ENCODE peak calls at places on chromosomes 5 and 9, in seven cellular contexts. Q is left ventricle myocardium inferior, D is ascending aorta, L is breast epithelium, P is lung, Z is stomach, W is suprapubic skin. C is an unnamed sample. For H3K36me3, the result is how much of the 10 kb centered on the place peaks cover.

GRCh38 chr5:143401846-143402463 is 1.5 kb downstream of the NR3C1 start:
- DNase-seq in D (no peak), L (no peak), Q (no peak), P (no peak), W (no peak), Z (no peak), C (peak)

GRCh38 chr9:37324261-37324683 is 98.2 kb upstream of the GRHPR start:
- DNase-seq in P (no peak), Z (no peak), L (no peak), Q (no peak), D (no peak), W (no peak), C (no peak)

GRCh38 chr5:110951373-110951791 is 120.1 kb upstream of the TSLP start:
- DNase-seq in Z (no peak), P (no peak), W (no peak), L (no peak), D (no peak), Q (no peak), C (peak)

GRCh38 chr5:67153292-67153691 is 43.3 kb downstream of the CD180 start:
- DNase-seq in L (no peak), Q (no peak), D (no peak), P (no peak), Z (no peak), W (no peak), C (no peak)

GRCh38 chr5:169168288-169168687 is 132.7 kb downstream of the SLIT3 start:
- DNase-seq in P (no peak), Z (no peak), W (no peak), Q (no peak), D (no peak), L (no peak), C (no peak)

GRCh38 chr9:20286154-20286553 is 336.1 kb downstream of the MLLT3 start:
- DNase-seq in D (no peak), W (no peak), Z (no peak), L (no peak), P (no peak), Q (no peak), C (no peak)

GRCh38 chr5:93587919-93588585 is 5.0 kb downstream of the NR2F1 start:
- DNase-seq in Z (no peak), D (no peak), L (no peak), P (no peak), Q (no peak), W (no peak), C (no peak)

GRCh38 chr9:86700601-86701000 is 246.7 kb downstream of the GAS1 start:
- DNase-seq in L (peak), D (peak), Q (peak), Z (peak), P (no peak), W (peak), C (peak)

GRCh38 chr5:139382371-139382770 is 726 bp downstream of the SLC23A1 start:
- DNase-seq in W (peak), Q (no peak), Z (no peak), L (no peak), P (no peak), D (no peak), C (no peak)

GRCh38 chr5:141560141-141560540 is 58.7 kb downstream of the DIAPH1 start:
- DNase-seq in W (no peak), D (no peak), P (no peak), L (no peak), Z (no peak), Q (no peak), C (peak)

GRCh38 chr5:27130587-27130986 is 92.2 kb upstream of the CDH9 start:
- DNase-seq in D (no peak), Q (no peak), Z (no peak), L (no peak), P (no peak), W (no peak), C (no peak)

GRCh38 chr5:32559411-32559810 is 25.9 kb upstream of the SUB1 start:
- DNase-seq in W (no peak), Q (no peak), Z (no peak), D (no peak), P (no peak), L (no peak), C (no peak)

GRCh38 chr5:1111727-1112289 is at the start of gene SLC12A7:
- DNase-seq in D (no peak), Q (peak), W (no peak), Z (peak), L (peak), P (peak), C (no peak)

GRCh38 chr9:33161011-33161588 is 6.0 kb downstream of the B4GALT1 start:
- DNase-seq in L (peak), P (peak), W (peak), Q (peak), Z (peak), D (peak), C (peak)

GRCh38 chr5:67997148-67997547 is 218.4 kb upstream of the PIK3R1 start:
- DNase-seq in Z (no peak), P (no peak), Q (no peak), L (no peak), D (no peak), W (no peak), C (no peak)

GRCh38 chr5:135429326-135429725 is 17.8 kb downstream of the DCANP1 start:
- DNase-seq in D (no peak), Z (no peak), P (no peak), L (no peak), W (no peak), Q (peak), C (no peak)

GRCh38 chr5:123422433-123423277 is 548 bp downstream of the CEP120 start:
- DNase-seq in Z (peak), L (no peak), Q (no peak), W (no peak), D (no peak), P (no peak), C (peak)

GRCh38 chr9:114853071-114853865 is 47.4 kb upstream of the TNFSF15 start:
- DNase-seq in D (no peak), W (no peak), L (no peak), Z (no peak), Q (no peak), P (no peak), C (no peak)

GRCh38 chr5:43017438-43017820 is 22.7 kb downstream of the ANXA2R start:
- DNase-seq in D (no peak), W (no peak), L (no peak), Q (no peak), Z (no peak), P (no peak), C (no peak)

GRCh38 chr9:81719972-81720371 is 30.6 kb upstream of the TLE1 start:
- DNase-seq in L (no peak), P (no peak), Z (no peak), Q (no peak), W (no peak), D (no peak), C (no peak)

GRCh38 chr5:151694035-151694485 is 7.3 kb upstream of the SPARC start:
- DNase-seq in Q (no peak), W (no peak), L (no peak), P (no peak), Z (no peak), D (peak), C (no peak)

GRCh38 chr9:9730174-9730573 is 882.6 kb downstream of the PTPRD start:
- DNase-seq in W (no peak), L (no peak), D (no peak), Z (no peak), P (no peak), Q (no peak), C (no peak)

GRCh38 chr5:112586596-112587062 is 151.1 kb upstream of the APC start:
- DNase-seq in D (no peak), P (no peak), L (no peak), Z (no peak), W (no peak), Q (no peak), C (no peak)

GRCh38 chr5:139473565-139473964 is 2.8 kb downstream of the SMIM33 start:
- DNase-seq in W (no peak), P (no peak), D (no peak), Q (no peak), Z (no peak), L (no peak), C (peak)

GRCh38 chr5:1727571-1727970 is 72.1 kb downstream of the MRPL36 start:
- DNase-seq in Z (peak), P (no peak), W (peak), L (no peak), D (no peak), Q (no peak), C (no peak)

GRCh38 chr5:136901-137300 is 44.9 kb downstream of the PLEKHG4B start:
- DNase-seq in Q (no peak), L (no peak), D (no peak), P (no peak), W (no peak), Z (no peak), C (peak)

GRCh38 chr5:154868702-154869101 is 10.3 kb downstream of the CNOT8 start:
- DNase-seq in L (no peak), P (no peak), W (no peak), Z (no peak), Q (no peak), D (no peak), C (no peak)

DNA sequence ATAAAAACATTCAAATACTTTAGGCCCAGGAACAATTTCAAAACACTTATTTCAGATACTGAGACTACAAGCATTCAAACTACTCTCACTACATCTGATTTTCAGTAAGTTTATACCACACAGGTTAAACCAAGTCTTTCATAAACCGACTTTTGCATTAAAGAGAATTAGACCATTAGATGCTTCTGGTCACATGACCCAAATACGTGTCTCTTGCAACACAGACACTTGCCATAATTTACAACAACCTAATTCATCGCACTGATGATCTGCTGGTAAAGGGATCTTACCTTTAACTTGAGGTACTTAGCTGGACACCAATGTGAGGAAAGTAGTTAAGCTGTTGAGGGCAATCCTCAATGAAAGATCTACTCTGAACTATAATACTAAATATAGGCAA is 3.2 kb downstream of the HNRNPH1 start:
- DNase-seq in P (no peak), Z (no peak), D (no peak), W (no peak), Q (no peak), L (no peak), C (no peak)
- H3K4me3 ChIP-seq in P (no peak), Z (peak), D (peak), W (peak), Q (peak), L (peak), C (peak)

GRCh38 chr5:74624009-74624408 is 16.5 kb downstream of the ENC1 start:
- DNase-seq in W (no peak), L (no peak), Z (no peak), D (no peak), P (no peak), Q (no peak), C (no peak)

GRCh38 chr5:74626386-74627222 is 13.9 kb downstream of the ENC1 start:
- DNase-seq in Q (no peak), D (no peak), Z (no peak), W (no peak), P (no peak), L (no peak), C (no peak)

GRCh38 chr5:74624501-74624900 is 16.0 kb downstream of the ENC1 start:
- DNase-seq in Z (no peak), P (peak), W (no peak), Q (no peak), D (no peak), L (no peak), C (peak)

GRCh38 chr5:74624931-74625505 is 15.5 kb downstream of the ENC1 start:
- DNase-seq in Q (no peak), D (no peak), W (no peak), P (no peak), Z (no peak), L (no peak), C (peak)

DNA sequence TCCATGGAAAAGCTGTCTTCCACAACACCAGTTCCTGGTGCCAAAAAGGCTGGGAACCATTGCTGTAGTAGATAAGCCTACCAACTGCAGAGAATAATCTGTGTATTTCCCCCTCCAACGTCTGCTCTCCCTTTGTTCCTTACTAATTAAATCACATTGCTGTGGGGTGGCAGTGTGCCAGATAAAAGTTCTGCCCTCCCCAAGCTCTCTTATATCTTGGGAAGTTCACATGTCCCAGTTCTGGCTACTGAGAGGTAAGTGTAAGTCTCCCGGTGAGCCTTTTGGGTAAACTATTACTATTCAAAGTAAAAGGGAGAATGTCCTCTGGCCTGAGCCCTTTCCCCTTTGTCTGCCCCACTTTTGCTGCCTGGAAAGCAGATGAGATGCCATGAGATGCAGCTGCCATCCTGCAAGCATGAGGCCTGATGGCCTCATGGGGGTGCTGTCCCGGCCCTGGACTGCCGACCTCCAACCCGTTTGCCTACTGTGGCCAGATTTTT is 14.7 kb downstream of the ENC1 start:
- DNase-seq in L (no peak), D (no peak), P (no peak), Q (no peak), W (no peak), Z (peak), C (no peak)
- TF ChIP-seq CTCF in L (no peak), D (no peak), P (no peak), Q (no peak), W (no peak), Z (no peak), C (no peak)

GRCh38 chr5:56749842-56750241 is 65.5 kb upstream of the MAP3K1 start:
- DNase-seq in W (no peak), L (no peak), D (no peak), P (no peak), Q (no peak), Z (no peak), C (no peak)
- H3K36me3 ChIP-seq in W (under half), L (under half), D (under half), P (under half), Q (under half), Z (under half), C (under half)

GRCh38 chr9:36165766-36166149 is 3.4 kb upstream of the CCIN start:
- DNase-seq in L (no peak), Q (no peak), P (no peak), D (no peak), Z (no peak), W (no peak), C (no peak)

GRCh38 chr9:36163840-36164175 is 5.4 kb upstream of the CCIN start:
- DNase-seq in L (no peak), Q (no peak), W (no peak), P (no peak), D (no peak), Z (no peak), C (peak)

GRCh38 chr9:36164361-36164760 is 4.8 kb upstream of the CCIN start:
- DNase-seq in W (no peak), P (no peak), L (no peak), Q (no peak), Z (no peak), D (no peak), C (no peak)

GRCh38 chr9:36164989-36165388 is 4.2 kb upstream of the CCIN start:
- DNase-seq in Z (no peak), W (no peak), D (no peak), Q (no peak), P (no peak), L (no peak), C (no peak)

GRCh38 chr9:36166150-36166927 is 2.8 kb upstream of the CCIN start:
- DNase-seq in Z (peak), Q (peak), D (peak), W (peak), L (peak), P (peak), C (peak)
- H3K4me3 ChIP-seq in Z (peak), Q (peak), D (peak), W (peak), L (peak), P (peak), C (peak)

DNA sequence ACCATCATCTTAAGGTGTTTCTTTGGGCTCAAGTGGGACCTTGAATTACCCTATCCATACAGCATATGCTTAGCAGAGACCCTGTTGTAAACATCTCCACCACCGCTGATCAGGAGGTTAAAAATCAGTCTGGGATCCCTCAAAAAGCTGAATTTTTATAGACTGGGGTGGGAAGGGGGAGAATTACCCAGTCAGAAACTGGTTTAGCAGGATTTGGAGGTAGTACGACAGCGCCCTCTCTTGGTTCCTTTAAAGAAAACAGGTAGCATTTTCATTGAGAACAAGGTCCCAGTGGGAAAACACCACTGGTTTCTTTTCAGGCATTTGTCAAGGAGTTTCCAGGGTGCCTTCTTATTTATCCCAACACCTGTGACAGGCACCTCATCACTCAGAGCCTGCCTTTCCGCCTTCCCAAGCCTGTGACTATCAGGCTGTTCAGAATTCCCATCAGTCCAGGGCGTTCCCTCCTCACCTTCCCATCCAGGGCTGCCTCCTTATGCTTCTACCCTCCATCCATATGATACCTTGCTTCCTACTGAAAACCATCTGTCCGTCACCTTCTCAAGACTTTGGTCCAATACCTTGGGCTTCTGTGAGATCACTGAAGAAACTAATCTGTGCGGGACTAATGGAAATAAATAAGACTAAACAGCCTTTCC is 203.8 kb upstream of the RAI14 start:
- DNase-seq in L (no peak), P (no peak), Z (no peak), Q (no peak), D (no peak), W (no peak), C (peak)
- TF ChIP-seq CTCF in L (peak), P (no peak), Z (no peak), Q (no peak), D (no peak), W (peak), C (peak)

DNA sequence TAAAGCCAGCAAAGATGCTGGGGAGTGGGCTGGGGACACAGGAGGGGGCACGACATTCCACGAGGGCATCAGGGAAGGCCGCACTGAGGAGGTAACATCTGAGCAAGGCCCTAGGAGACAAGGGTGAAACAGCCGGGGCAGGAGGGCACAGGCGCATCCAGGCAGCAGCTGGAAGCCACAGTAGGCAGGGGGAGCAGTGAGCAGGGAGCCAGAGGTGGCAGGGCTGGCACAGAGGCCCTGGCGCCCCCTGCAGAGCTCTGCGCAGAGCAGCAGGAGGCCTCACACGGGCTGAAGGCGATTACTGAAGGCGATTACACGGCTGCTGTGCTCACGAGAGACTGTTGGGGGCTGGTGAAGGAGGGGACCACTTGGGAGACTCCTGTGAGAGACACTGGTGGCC is 15.4 kb downstream of the LMAN2 start:
- DNase-seq in D (no peak), Z (no peak), L (no peak), W (no peak), P (no peak), Q (no peak), C (no peak)
- H3K36me3 ChIP-seq in D (half or more), Z (half or more), L (under half), W (half or more), P (half or more), Q (half or more), C (under half)

GRCh38 chr9:130825809-130826208 is 9.2 kb upstream of the ABL1 start:
- DNase-seq in P (no peak), Z (no peak), L (no peak), D (no peak), Q (no peak), W (no peak), C (no peak)

GRCh38 chr9:130825051-130825651 is 9.9 kb upstream of the ABL1 start:
- DNase-seq in P (no peak), Q (no peak), W (no peak), Z (no peak), D (no peak), L (no peak), C (no peak)

GRCh38 chr9:130824079-130824478 is 11.0 kb upstream of the ABL1 start:
- DNase-seq in P (no peak), Q (no peak), D (no peak), W (no peak), L (no peak), Z (no peak), C (no peak)

GRCh38 chr9:130823435-130823834 is 11.6 kb upstream of the ABL1 start:
- DNase-seq in D (no peak), Z (no peak), Q (no peak), W (no peak), L (no peak), P (no peak), C (no peak)

GRCh38 chr9:130824616-130825015 is 10.4 kb upstream of the ABL1 start:
- DNase-seq in Z (no peak), Q (no peak), L (no peak), P (no peak), D (no peak), W (no peak), C (peak)
- H3K4me3 ChIP-seq in Z (no peak), Q (peak), L (no peak), P (no peak), D (no peak), W (no peak), C (no peak)

GRCh38 chr5:176812269-176813259 is 2.2 kb downstream of the UNC5A start:
- DNase-seq in Z (no peak), Q (no peak), P (no peak), L (no peak), W (no peak), D (no peak), C (no peak)
- TF ChIP-seq CTCF in Z (no peak), Q (peak), P (no peak), L (no peak), W (no peak), D (no peak), C (peak)